ENCODE peak calls at places on chromosomes 6 and 20, in ten cellular contexts. R, Y, C, H, O, F, D, B, M and E are unnamed samples.

GRCh38 chr6:56891754-56892153 is 63.2 kb upstream of the BEND6 start:
- DNase-seq in R (no peak), Y (no peak), C (no peak), H (no peak), O (peak), F (no peak), D (no peak), B (no peak), M (no peak), E (peak)

GRCh38 chr6:27474172-27474465 is 1.2 kb upstream of the ZNF184 start:
- DNase-seq in R (no peak), Y (peak), C (no peak), H (no peak), O (no peak), F (no peak), D (no peak), B (peak), M (no peak), E (no peak)

GRCh38 chr20:20414640-20415274 is 46.9 kb downstream of the INSM1 start:
- DNase-seq in R (no peak), Y (no peak), C (no peak), H (no peak), O (no peak), F (no peak), D (no peak), B (no peak), M (no peak), E (no peak)

GRCh38 chr20:10970109-10970508 is 296.3 kb upstream of the JAG1 start:
- DNase-seq in R (peak), Y (peak), C (no peak), H (no peak), O (no peak), F (no peak), D (no peak), B (peak), M (no peak), E (peak)

GRCh38 chr20:23362392-23363256 is 642 bp downstream of the GZF1 start:
- DNase-seq in R (peak), Y (peak), C (no peak), H (peak), O (peak), F (peak), D (no peak), B (peak), M (peak), E (peak)

GRCh38 chr6:92827104-92827503 is 592.3 kb downstream of the EPHA7 start:
- DNase-seq in R (no peak), Y (no peak), C (no peak), H (no peak), O (no peak), F (no peak), D (no peak), B (no peak), M (no peak), E (no peak)

GRCh38 chr20:7622399-7622961 is 317.8 kb downstream of the HAO1 start:
- DNase-seq in R (no peak), Y (no peak), C (no peak), H (no peak), O (no peak), F (no peak), D (no peak), B (no peak), M (no peak), E (no peak)

GRCh38 chr6:68990313-68990712 is 355.2 kb downstream of the ADGRB3 start:
- DNase-seq in R (no peak), Y (no peak), C (no peak), H (no peak), O (no peak), F (no peak), D (no peak), B (no peak), M (no peak), E (no peak)

GRCh38 chr20:46237221-46237620 is 71.1 kb downstream of the CDH22 start:
- DNase-seq in R (no peak), Y (no peak), C (no peak), H (no peak), O (no peak), F (no peak), D (no peak), B (no peak), M (no peak), E (no peak)

GRCh38 chr6:82506526-82506925 is 142.9 kb downstream of the TPBG start:
- DNase-seq in R (peak), Y (no peak), C (no peak), H (no peak), O (no peak), F (no peak), D (no peak), B (no peak), M (no peak), E (no peak)

GRCh38 chr20:45892049-45892816 is 1.1 kb downstream of the CTSA start:
- DNase-seq in R (no peak), Y (no peak), C (no peak), H (no peak), O (peak), F (no peak), D (no peak), B (peak), M (peak), E (peak)

GRCh38 chr6:169139179-169139971 is 114.3 kb downstream of the THBS2 start:
- DNase-seq in R (no peak), Y (no peak), C (no peak), H (no peak), O (no peak), F (no peak), D (no peak), B (no peak), M (no peak), E (no peak)

GRCh38 chr6:68967549-68968300 is 332.6 kb downstream of the ADGRB3 start:
- DNase-seq in R (peak), Y (peak), C (no peak), H (peak), O (peak), F (peak), D (no peak), B (peak), M (peak), E (peak)

GRCh38 chr6:49516147-49516505 is 16.4 kb downstream of the GLYATL3 start:
- DNase-seq in R (no peak), Y (no peak), C (no peak), H (no peak), O (no peak), F (no peak), D (no peak), B (no peak), M (no peak), E (no peak)

GRCh38 chr20:51541189-51542032 is 1.1 kb downstream of the NFATC2 start:
- DNase-seq in R (peak), Y (peak), C (peak), H (peak), O (peak), F (peak), D (peak), B (no peak), M (peak), E (peak)

GRCh38 chr6:167554854-167555253 is 230.0 kb downstream of the TTLL2 start:
- DNase-seq in R (no peak), Y (no peak), C (no peak), H (no peak), O (no peak), F (no peak), D (no peak), B (no peak), M (no peak), E (no peak)

GRCh38 chr6:36873612-36874011 is 991 bp downstream of the PPIL1 start:
- DNase-seq in R (no peak), Y (no peak), C (no peak), H (no peak), O (peak), F (no peak), D (no peak), B (peak), M (no peak), E (no peak)

GRCh38 chr20:45117581-45117980 is 2.6 kb upstream of the WFDC5 start:
- DNase-seq in R (no peak), Y (no peak), C (no peak), H (no peak), O (no peak), F (no peak), D (no peak), B (peak), M (no peak), E (no peak)

GRCh38 chr20:36830791-36831691 is 44.9 kb upstream of the TLDC2 start:
- DNase-seq in R (peak), Y (peak), C (no peak), H (no peak), O (no peak), F (peak), D (no peak), B (peak), M (no peak), E (peak)

GRCh38 chr6:105596284-105596755 is 193.4 kb upstream of the PREP start:
- DNase-seq in R (peak), Y (peak), C (no peak), H (no peak), O (no peak), F (no peak), D (no peak), B (no peak), M (peak), E (peak)

GRCh38 chr6:13431059-13431656 is 56.2 kb downstream of the GFOD1 start:
- DNase-seq in R (no peak), Y (no peak), C (no peak), H (no peak), O (no peak), F (no peak), D (no peak), B (no peak), M (no peak), E (no peak)

GRCh38 chr6:154384196-154384595 is 27.6 kb upstream of the IPCEF1 start:
- DNase-seq in R (no peak), Y (no peak), C (no peak), H (no peak), O (no peak), F (no peak), D (no peak), B (no peak), M (no peak), E (no peak)

GRCh38 chr6:53795702-53796450 is 1.1 kb downstream of the LRRC1 start:
- DNase-seq in R (peak), Y (peak), C (no peak), H (peak), O (no peak), F (peak), D (no peak), B (peak), M (no peak), E (peak)

GRCh38 chr20:58171796-58172425 is 56.5 kb downstream of the ANKRD60 start:
- DNase-seq in R (no peak), Y (no peak), C (no peak), H (no peak), O (no peak), F (no peak), D (no peak), B (no peak), M (no peak), E (no peak)

GRCh38 chr6:167849846-167850459 is 23.2 kb downstream of the AFDN start:
- DNase-seq in R (peak), Y (peak), C (no peak), H (no peak), O (no peak), F (no peak), D (no peak), B (peak), M (no peak), E (no peak)

GRCh38 chr6:43950206-43950605 is 177.0 kb downstream of the MRPL14 start:
- DNase-seq in R (no peak), Y (peak), C (no peak), H (no peak), O (no peak), F (peak), D (no peak), B (no peak), M (no peak), E (no peak)

GRCh38 chr6:152161501-152161900 is 354.0 kb downstream of the ESR1 start:
- DNase-seq in R (peak), Y (peak), C (no peak), H (no peak), O (no peak), F (no peak), D (no peak), B (no peak), M (peak), E (no peak)

GRCh38 chr6:56245903-56246351 is 1.5 kb downstream of the COL21A1 start:
- DNase-seq in R (no peak), Y (no peak), C (no peak), H (no peak), O (no peak), F (no peak), D (no peak), B (no peak), M (no peak), E (peak)

GRCh38 chr6:31139599-31139998 is 733 bp upstream of the PSORS1C2 start:
- DNase-seq in R (peak), Y (no peak), C (no peak), H (no peak), O (no peak), F (no peak), D (no peak), B (peak), M (no peak), E (no peak)

GRCh38 chr6:17013701-17014100 is 88.1 kb upstream of the STMND1 start:
- DNase-seq in R (peak), Y (no peak), C (no peak), H (no peak), O (no peak), F (no peak), D (no peak), B (no peak), M (peak), E (peak)

GRCh38 chr6:17015144-17015543 is 86.7 kb upstream of the STMND1 start:
- DNase-seq in R (peak), Y (peak), C (no peak), H (no peak), O (peak), F (no peak), D (no peak), B (no peak), M (peak), E (peak)